ENCODE peak calls at places on chromosomes 16 and 17, in four cellular contexts. G is fibroblast of lung, J is spleen, I is PC-3. C is an unnamed sample.

GRCh38 chr17:79904865-79905264 is 65.6 kb upstream of the CBX4 start:
- DNase-seq in G (no peak), J (peak), I (no peak), C (peak)

GRCh38 chr17:57534863-57535651 is 210.0 kb downstream of the CCDC182 start:
- DNase-seq in G (no peak), J (no peak), I (no peak), C (no peak)

GRCh38 chr17:21452377-21453143 is 76.4 kb downstream of the KCNJ12 start:
- DNase-seq in G (peak), J (peak), I (peak), C (peak)

GRCh38 chr16:49809112-49809511 is 46.8 kb downstream of the ZNF423 start:
- DNase-seq in G (no peak), J (no peak), I (no peak), C (no peak)

GRCh38 chr16:54655171-54655590 is 275.5 kb upstream of the IRX5 start:
- DNase-seq in G (peak), J (no peak), I (no peak), C (peak)

GRCh38 chr16:56931769-56932587 is at the start of gene HERPUD1:
- DNase-seq in G (peak), J (peak), I (peak), C (peak)

GRCh38 chr17:43337684-43338428 is 60.9 kb upstream of the ARL4D start:
- DNase-seq in G (no peak), J (no peak), I (no peak), C (no peak)

GRCh38 chr16:1281517-1281916 is 25.6 kb downstream of the TPSD1 start:
- DNase-seq in G (no peak), J (no peak), I (no peak), C (no peak)

GRCh38 chr17:3559270-3559645 is 1.6 kb upstream of the TRPV3 start:
- DNase-seq in G (no peak), J (no peak), I (no peak), C (no peak)

GRCh38 chr16:11016993-11017392 is 72.6 kb downstream of the CLEC16A start:
- DNase-seq in G (peak), J (no peak), I (peak), C (peak)

GRCh38 chr16:8625491-8626087 is 4.1 kb downstream of the METTL22 start:
- DNase-seq in G (no peak), J (peak), I (no peak), C (no peak)

GRCh38 chr17:189444-189843 is 8.0 kb upstream of the DOC2B start:
- DNase-seq in G (no peak), J (no peak), I (no peak), C (no peak)

GRCh38 chr17:77429985-77430752 is 289.4 kb downstream of the SEC14L1 start:
- DNase-seq in G (peak), J (peak), I (peak), C (peak)

GRCh38 chr16:84243732-84244131 is 3.9 kb upstream of the KCNG4 start:
- DNase-seq in G (no peak), J (no peak), I (no peak), C (no peak)

GRCh38 chr17:72788950-72789585 is 303.4 kb downstream of the SLC39A11 start:
- DNase-seq in G (peak), J (no peak), I (no peak), C (no peak)

GRCh38 chr16:2715519-2715918 is 4.5 kb downstream of the PRSS27 start:
- DNase-seq in G (peak), J (peak), I (no peak), C (peak)

GRCh38 chr16:53925011-53925410 is 221.1 kb downstream of the FTO start:
- DNase-seq in G (no peak), J (no peak), I (no peak), C (peak)

GRCh38 chr16:4846503-4846900 is 586 bp downstream of the GLYR1 start:
- DNase-seq in G (peak), J (peak), I (peak), C (peak)

GRCh38 chr16:67185003-67185865 is 1.5 kb upstream of the MATCAP1 start:
- DNase-seq in G (peak), J (peak), I (peak), C (peak)

GRCh38 chr16:67183284-67183626 is 508 bp downstream of the MATCAP1 start:
- DNase-seq in G (no peak), J (no peak), I (no peak), C (no peak)

GRCh38 chr16:67185866-67186134 is 2.0 kb upstream of the MATCAP1 start:
- DNase-seq in G (no peak), J (no peak), I (no peak), C (no peak)

GRCh38 chr16:67183627-67184452 is at the start of gene MATCAP1:
- DNase-seq in G (peak), J (peak), I (peak), C (peak)

GRCh38 chr16:67184453-67185002 is 765 bp upstream of the MATCAP1 start:
- DNase-seq in G (no peak), J (no peak), I (no peak), C (peak)
- H3K27ac ChIP-seq in G (no peak), J (peak), I (peak), C (peak)

GRCh38 chr17:12027658-12028057 is 7.0 kb downstream of the MAP2K4 start:
- DNase-seq in G (no peak), J (no peak), I (no peak), C (no peak)

GRCh38 chr17:12021604-12022003 is 927 bp downstream of the MAP2K4 start:
- DNase-seq in G (no peak), J (no peak), I (no peak), C (no peak)

GRCh38 chr17:12020595-12021590 is at the start of gene MAP2K4:
- DNase-seq in G (peak), J (peak), I (peak), C (peak)

GRCh38 chr17:12024332-12024731 is 3.7 kb downstream of the MAP2K4 start:
- DNase-seq in G (peak), J (no peak), I (peak), C (no peak)

DNA sequence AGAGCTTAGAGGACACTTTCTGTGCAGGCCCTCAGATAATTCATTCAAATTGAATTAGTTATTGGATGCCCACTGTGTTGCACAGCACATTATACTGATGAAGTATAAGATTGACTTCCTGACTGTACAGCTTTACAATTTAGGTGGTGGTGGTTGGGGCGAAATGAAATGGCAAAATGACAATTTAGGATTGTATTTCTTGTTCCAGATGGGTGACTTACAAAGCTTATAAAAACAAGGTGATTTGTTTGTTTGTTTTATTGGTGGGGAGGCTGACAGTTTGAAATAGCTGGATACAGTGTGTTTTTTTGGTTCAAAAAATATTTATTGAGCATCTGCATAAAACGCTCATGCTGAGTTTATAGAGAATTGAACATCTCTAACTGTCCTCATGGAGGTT is 1.6 kb downstream of the MAP2K4 start:
- DNase-seq in G (no peak), J (no peak), I (no peak), C (no peak)
- H3K4me3 ChIP-seq in G (peak), J (peak), I (peak), C (peak)

DNA sequence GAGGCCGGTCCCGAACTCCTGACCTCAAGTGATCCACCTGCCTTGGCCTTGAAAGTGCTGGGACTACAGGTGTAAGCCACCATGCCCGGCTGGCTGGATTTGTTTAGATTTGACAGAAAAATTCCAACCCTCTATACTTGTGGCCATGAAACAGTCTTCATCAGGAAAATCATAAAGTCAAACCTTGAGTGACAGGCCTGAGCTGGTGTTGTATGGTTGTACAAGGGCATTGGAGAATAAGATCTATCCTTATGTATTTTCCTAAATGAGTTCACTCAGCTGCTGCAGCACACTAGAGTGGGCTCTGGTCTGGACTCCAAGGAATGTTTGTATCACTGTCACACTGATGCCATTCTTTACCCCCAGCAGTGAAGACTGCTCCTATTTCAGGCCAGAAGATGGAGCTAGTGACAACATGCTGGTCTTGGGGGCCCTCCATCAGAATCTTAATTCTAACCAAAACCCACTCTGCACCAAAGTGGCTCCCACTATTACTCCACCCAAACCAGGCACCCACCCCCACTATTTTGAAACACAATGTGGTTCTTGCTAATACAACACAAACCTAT is 27.4 kb downstream of the SNX11 start:
- DNase-seq in G (no peak), J (no peak), I (peak), C (no peak)
- TF ChIP-seq CTCF in G (no peak), J (no peak), I (peak), C (peak)

DNA sequence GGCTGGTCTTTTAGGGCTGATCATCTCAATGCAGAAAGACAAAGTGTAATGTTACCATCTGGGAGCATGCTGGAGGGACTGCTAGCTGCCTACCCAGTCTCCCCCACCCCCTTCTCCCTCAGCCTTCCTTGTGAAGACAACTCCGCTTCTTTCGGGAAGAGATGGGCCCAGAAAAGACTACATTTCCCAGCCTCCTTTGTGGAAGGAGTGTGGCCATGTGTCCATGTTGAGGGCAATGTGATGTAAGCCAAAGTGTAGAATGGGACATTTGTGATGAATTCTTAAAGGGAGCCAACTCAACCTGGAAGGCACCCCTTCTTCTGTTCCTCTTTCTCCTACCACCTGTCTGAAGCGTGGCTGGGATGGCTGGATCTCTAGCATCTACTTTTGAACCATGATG is 16.3 kb downstream of the ABCC12 start:
- DNase-seq in G (no peak), J (no peak), I (no peak), C (no peak)
- H3K27ac ChIP-seq in G (no peak), J (no peak), I (no peak), C (no peak)

GRCh38 chr16:69328854-69329316 is 1.5 kb downstream of the PDF start:
- DNase-seq in G (peak), J (peak), I (peak), C (no peak)
- H3K4me3 ChIP-seq in G (peak), J (peak), I (peak), C (no peak)

GRCh38 chr16:28491080-28491969 is 549 bp downstream of the CLN3 start:
- DNase-seq in G (no peak), J (peak), I (peak), C (peak)
- TF ChIP-seq CTCF in G (peak), J (peak), I (peak), C (peak)

C was measured in hepatocyte.